ENCODE peak calls at places on chromosomes 12 and 14, in seven cellular contexts. Q is mesendoderm, A is ovary, H is pancreas, N is cardiac muscle cell, T is transverse colon, I is HCT116. D is an unnamed sample. For H3K36me3 and H3K4me1, the result is how much of the 10 kb centered on the place peaks cover.

GRCh38 chr14:52263190-52263589 is 4.3 kb upstream of the PTGDR start:
- DNase-seq in Q (no peak), A (no peak), H (no peak), N (no peak), T (no peak), I (no peak), D (no peak)

GRCh38 chr12:6135071-6135470 is 10.6 kb upstream of the VWF start:
- DNase-seq in Q (no peak), A (no peak), H (no peak), N (peak), T (no peak), I (no peak), D (no peak)

GRCh38 chr14:100554082-100554677 is 33.0 kb downstream of the BEGAIN start:
- DNase-seq in Q (no peak), A (peak), H (no peak), N (peak), T (peak), I (no peak), D (no peak)

GRCh38 chr12:1122803-1123202 is 131.8 kb downstream of the ERC1 start:
- DNase-seq in Q (peak), A (no peak), H (no peak), N (peak), T (no peak), I (no peak), D (no peak)

GRCh38 chr14:55715889-55716288 is 135.9 kb downstream of the KTN1 start:
- DNase-seq in Q (peak), A (no peak), H (no peak), N (peak), T (no peak), I (no peak), D (peak)

GRCh38 chr14:52901357-52901980 is 49.4 kb downstream of the FERMT2 start:
- DNase-seq in Q (peak), A (no peak), H (no peak), N (no peak), T (no peak), I (no peak), D (no peak)

GRCh38 chr14:92670177-92670576 is 78.2 kb downstream of the LGMN start:
- DNase-seq in Q (no peak), A (no peak), H (no peak), N (peak), T (no peak), I (no peak), D (no peak)

GRCh38 chr12:124914392-124915248 is at the start of gene UBC:
- DNase-seq in Q (peak), A (peak), H (peak), N (peak), T (peak), I (peak), D (peak)

GRCh38 chr12:59164991-59165718 is 244.9 kb upstream of the LRIG3 start:
- DNase-seq in Q (peak), A (no peak), H (no peak), N (peak), T (no peak), I (peak), D (no peak)

GRCh38 chr14:89813485-89814080 is 140.9 kb downstream of the EFCAB11 start:
- DNase-seq in Q (peak), A (no peak), H (no peak), N (peak), T (no peak), I (no peak), D (no peak)

GRCh38 chr14:89428556-89429196 is 11.6 kb upstream of the FOXN3 start:
- DNase-seq in Q (peak), A (peak), H (no peak), N (no peak), T (no peak), I (no peak), D (peak)

GRCh38 chr14:45253754-45254300 is 825 bp upstream of the MIS18BP1 start:
- DNase-seq in Q (no peak), A (peak), H (peak), N (no peak), T (peak), I (peak), D (no peak)

GRCh38 chr12:118780939-118781338 is 200.4 kb upstream of the SRRM4 start:
- DNase-seq in Q (no peak), A (no peak), H (no peak), N (no peak), T (no peak), I (no peak), D (no peak)

GRCh38 chr14:50047274-50047676 is 69.1 kb downstream of the VCPKMT start:
- DNase-seq in Q (peak), A (no peak), H (no peak), N (no peak), T (peak), I (no peak), D (no peak)

GRCh38 chr14:45251912-45252311 is 1.1 kb downstream of the MIS18BP1 start:
- DNase-seq in Q (no peak), A (no peak), H (no peak), N (peak), T (no peak), I (no peak), D (peak)

DNA sequence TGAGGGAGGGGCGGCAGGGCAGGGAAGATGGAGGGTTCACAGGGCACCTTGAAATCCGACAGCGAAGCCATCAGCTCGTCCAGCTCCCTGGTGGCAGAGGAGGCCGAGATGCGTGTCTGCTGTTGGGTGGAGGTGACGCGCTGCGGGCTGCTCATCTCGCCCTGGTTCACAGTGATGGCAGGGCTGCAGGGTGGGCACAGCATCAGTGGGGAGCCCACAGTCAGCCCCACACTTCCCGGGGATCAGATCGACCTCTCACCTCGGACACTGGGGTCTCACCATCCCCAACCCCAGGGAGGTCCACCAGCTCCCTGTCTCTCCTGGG is 20.6 kb upstream of the RPLP0 start:
- DNase-seq in Q (no peak), A (no peak), H (no peak), N (no peak), T (no peak), I (no peak), D (no peak)
- H3K36me3 ChIP-seq in Q (under half), A (under half), H (under half), N (under half), T (under half), I (under half), D (under half)

DNA sequence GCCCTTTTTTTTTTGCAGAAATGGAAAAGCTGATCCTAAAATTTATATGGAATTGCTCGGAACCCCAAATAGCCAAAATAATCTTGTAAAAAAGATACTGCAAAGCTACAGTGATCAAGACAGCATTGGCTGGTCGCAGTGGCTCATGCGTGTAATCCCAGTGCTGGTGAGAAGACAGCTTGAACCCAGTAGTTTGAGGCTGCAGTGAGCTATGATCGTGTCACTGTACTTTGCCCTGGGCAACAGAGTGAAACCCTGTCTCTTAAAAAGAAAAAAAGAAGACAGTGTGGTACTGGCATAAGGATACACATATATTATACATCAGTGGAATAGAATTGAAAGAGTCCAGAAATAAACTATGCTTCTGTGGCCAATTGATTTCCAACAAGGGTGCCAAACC is 5.4 kb downstream of the ITGB7 start:
- DNase-seq in Q (no peak), A (no peak), H (no peak), N (no peak), T (no peak), I (no peak), D (no peak)
- H3K4me3 ChIP-seq in Q (no peak), A (no peak), H (no peak), N (no peak), T (no peak), I (no peak), D (no peak)

DNA sequence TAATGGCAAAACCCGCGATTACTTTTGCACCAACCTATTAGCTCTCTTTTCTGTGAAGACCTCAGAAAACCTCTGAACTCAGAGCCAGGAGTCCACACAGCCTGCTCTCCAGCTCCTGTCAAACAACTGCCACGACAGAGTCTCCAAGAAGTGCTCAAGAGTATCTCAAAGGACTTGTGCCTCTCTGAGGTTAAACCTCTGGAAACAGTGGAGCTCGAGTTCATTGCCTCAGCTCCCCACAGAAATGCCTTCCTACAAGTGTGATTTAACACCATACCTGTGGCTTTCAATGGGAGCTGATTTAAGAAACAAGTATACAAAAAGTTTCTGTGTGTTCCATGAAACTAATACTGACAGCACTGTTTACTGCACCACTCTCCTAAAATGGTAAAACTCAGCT is 20.1 kb downstream of the ACTN1 start:
- DNase-seq in Q (no peak), A (no peak), H (no peak), N (no peak), T (no peak), I (no peak), D (no peak)
- H3K4me1 ChIP-seq in Q (under half), A (under half), H (under half), N (under half), T (half or more), I (under half), D (under half)

DNA sequence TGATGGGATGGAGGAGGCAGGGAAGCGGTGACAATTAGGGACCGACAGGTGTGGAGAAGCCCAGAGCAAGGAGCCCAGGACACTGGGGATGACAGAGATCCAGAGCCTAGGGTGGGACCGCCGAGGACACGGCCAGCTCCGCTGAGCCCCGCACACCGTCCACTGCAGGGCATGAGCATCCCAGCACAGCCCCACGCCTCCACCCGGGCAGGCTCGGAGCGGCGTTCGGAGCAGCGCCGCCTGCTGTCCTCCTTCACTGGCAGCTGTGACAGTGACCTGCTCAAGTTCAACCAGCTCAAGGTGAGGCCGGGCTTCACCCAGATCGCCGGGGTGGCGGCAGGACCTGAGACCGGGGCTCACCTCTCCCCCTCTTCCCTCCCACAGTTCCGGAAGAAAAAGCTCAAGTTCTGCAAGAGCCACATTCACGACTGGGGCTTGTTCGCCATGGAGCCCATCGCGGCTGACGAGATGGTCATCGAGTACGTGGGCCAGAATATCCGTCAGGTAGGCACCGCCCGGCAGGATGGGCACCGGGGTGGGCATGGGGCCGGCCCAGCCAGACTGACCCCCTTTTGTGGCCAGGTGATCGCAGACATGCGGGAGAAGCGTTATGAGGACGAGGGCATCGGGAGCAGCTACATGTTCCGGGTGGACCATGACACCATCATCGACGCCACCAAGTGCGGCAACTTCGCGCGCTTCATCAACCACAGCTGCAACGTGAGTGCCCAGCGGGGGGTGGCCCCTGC is 23.7 kb downstream of the SETD1B start:
- DNase-seq in Q (no peak), A (no peak), H (no peak), N (no peak), T (no peak), I (no peak), D (no peak)
- H3K36me3 ChIP-seq in Q (under half), A (under half), H (under half), N (under half), T (under half), I (under half), D (under half)

GRCh38 chr14:61470954-61471279 is 149.5 kb downstream of the PRKCH start:
- DNase-seq in Q (no peak), A (no peak), H (no peak), N (no peak), T (no peak), I (no peak), D (no peak)
- H3K4me3 ChIP-seq in Q (no peak), A (no peak), H (no peak), N (no peak), T (no peak), I (no peak), D (peak)

DNA sequence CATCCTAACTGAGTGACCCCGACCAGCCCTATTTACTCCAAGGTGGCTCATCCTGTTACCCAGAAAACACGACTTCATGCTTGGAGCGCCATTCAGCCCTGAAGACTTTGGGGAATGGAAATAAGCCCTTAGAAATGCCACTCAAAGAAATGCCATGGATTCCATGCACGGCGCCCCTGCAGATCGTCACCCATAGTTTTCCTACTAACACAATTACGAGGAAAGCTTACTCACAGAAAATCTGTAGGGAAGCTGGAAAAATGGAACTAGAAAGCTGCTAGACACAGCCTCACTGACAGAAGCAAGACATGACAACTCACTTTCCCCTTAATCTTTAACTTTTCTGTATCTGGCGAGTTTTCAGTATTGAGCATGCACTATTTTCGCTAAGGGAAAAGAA is 19.5 kb downstream of the NUAK1 start:
- DNase-seq in Q (no peak), A (no peak), H (no peak), N (no peak), T (no peak), I (no peak), D (no peak)
- H3K4me1 ChIP-seq in Q (under half), A (under half), H (under half), N (under half), T (under half), I (under half), D (under half)

DNA sequence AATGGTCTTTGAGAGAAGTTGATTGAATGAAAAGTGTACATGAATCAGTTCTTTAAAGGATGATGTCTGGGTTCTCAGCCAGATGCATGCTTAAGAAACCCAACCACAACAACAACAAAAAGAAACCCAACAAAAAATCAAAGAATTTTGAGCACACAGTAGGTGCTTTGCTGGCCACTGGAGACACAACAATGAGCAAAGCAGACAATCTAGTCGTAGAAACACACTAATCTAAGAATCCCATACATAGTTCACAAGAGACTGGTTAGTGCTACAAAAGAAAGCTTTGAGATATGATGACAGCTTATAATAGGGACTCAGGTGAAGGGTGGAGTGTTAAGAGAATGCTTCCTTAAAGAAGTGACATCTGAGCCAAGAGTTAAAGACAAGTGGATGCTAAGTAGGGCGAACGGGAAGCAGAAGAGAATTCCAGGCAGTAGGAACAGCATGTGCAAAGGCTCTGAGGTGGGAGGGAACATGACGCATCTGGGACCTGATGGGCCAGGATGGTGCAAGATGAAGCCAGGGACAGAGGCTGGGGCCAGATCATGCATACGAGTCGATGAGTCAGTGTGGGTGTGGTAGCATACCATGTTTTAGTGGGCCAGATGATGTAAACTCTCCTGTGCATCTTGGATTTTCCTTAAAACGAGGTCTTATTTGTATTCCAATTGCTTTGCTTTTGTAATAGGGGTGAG is 4.6 kb upstream of the HIP1R start:
- DNase-seq in Q (peak), A (no peak), H (no peak), N (peak), T (peak), I (peak), D (no peak)
- H3K36me3 ChIP-seq in Q (under half), A (under half), H (under half), N (under half), T (under half), I (under half), D (under half)

GRCh38 chr14:24818823-24819341 is 184.9 kb upstream of the GZMB start:
- DNase-seq in Q (no peak), A (no peak), H (no peak), N (no peak), T (no peak), I (no peak), D (no peak)
- H3K4me3 ChIP-seq in Q (no peak), A (no peak), H (no peak), N (no peak), T (no peak), I (no peak), D (no peak)

DNA sequence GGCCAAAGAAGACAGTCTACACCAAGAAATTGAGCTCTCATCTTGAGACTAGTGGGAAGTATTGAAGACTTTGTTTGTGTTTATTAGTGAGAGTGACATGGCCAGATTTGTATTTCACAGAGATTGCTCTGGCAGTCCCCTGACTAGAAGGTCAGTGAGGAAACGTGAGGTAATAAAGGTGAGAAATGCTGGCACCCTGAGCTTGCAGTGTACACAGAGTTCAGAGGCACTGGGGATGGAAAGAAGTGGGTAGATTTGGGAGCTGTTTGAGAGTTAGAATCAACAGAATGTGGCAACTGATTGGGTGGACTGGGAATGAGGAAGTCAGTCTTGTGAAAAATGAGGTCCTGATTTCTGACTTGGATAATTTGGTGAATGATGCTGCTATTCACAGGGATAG is 336.9 kb downstream of the SNAPC1 start:
- DNase-seq in Q (no peak), A (no peak), H (no peak), N (no peak), T (no peak), I (no peak), D (no peak)
- H3K4me1 ChIP-seq in Q (under half), A (under half), H (under half), N (under half), T (under half), I (under half), D (under half)